ENCODE peak calls at places on chromosomes 16 and 17, in nine cellular contexts. One of them, this sample, is unnamed.

GRCh38 chr17:38922538-38923291 is 2.7 kb upstream of the LASP1NB start:
- DNase-seq in EL: peak; percentile 72
- DNase-seq in nephron progenitor cell: no peak
- DNase-seq in T-helper 9 cell: no peak
- DNase-seq in lower lobe of right lung: no peak
- DNase-seq in NCI-H446 treated with DMSO at 0.1 percent for 48 hours: peak; percentile 66
- DNase-seq in kidney tubule cell: peak; percentile 44
- DNase-seq in CD8-positive, alpha-beta memory T cell: no peak
- DNase-seq in C1 segment of cervical spinal cord: peak; percentile 22
- DNase-seq in this sample: peak; percentile 53

GRCh38 chr16:10728035-10728462 is 15.6 kb upstream of the NUBP1 start:
- DNase-seq in EL: no peak
- DNase-seq in nephron progenitor cell: no peak
- DNase-seq in T-helper 9 cell: no peak
- DNase-seq in lower lobe of right lung: no peak
- DNase-seq in NCI-H446 treated with DMSO at 0.1 percent for 48 hours: no peak
- DNase-seq in kidney tubule cell: no peak
- DNase-seq in CD8-positive, alpha-beta memory T cell: no peak
- DNase-seq in C1 segment of cervical spinal cord: no peak
- DNase-seq in this sample: no peak

GRCh38 chr16:23835390-23836077 is at the start of gene PRKCB:
- DNase-seq in EL: peak; percentile 3
- DNase-seq in nephron progenitor cell: peak; percentile 94
- DNase-seq in T-helper 9 cell: peak; percentile 88
- DNase-seq in lower lobe of right lung: peak; percentile 89
- DNase-seq in NCI-H446 treated with DMSO at 0.1 percent for 48 hours: no peak
- DNase-seq in kidney tubule cell: peak; percentile 34
- DNase-seq in CD8-positive, alpha-beta memory T cell: peak; percentile 88
- DNase-seq in C1 segment of cervical spinal cord: peak; percentile 73
- DNase-seq in this sample: peak; percentile 93

GRCh38 chr16:55145771-55146603 is 178.0 kb upstream of the IRX6 start:
- DNase-seq in EL: no peak
- DNase-seq in nephron progenitor cell: no peak
- DNase-seq in T-helper 9 cell: no peak
- DNase-seq in lower lobe of right lung: no peak
- DNase-seq in NCI-H446 treated with DMSO at 0.1 percent for 48 hours: no peak
- DNase-seq in kidney tubule cell: no peak
- DNase-seq in CD8-positive, alpha-beta memory T cell: no peak
- DNase-seq in C1 segment of cervical spinal cord: no peak
- DNase-seq in this sample: no peak

GRCh38 chr16:77569406-77569805 is 134.6 kb upstream of the ADAMTS18 start:
- DNase-seq in EL: no peak
- DNase-seq in nephron progenitor cell: no peak
- DNase-seq in T-helper 9 cell: no peak
- DNase-seq in lower lobe of right lung: no peak
- DNase-seq in NCI-H446 treated with DMSO at 0.1 percent for 48 hours: no peak
- DNase-seq in kidney tubule cell: no peak
- DNase-seq in CD8-positive, alpha-beta memory T cell: no peak
- DNase-seq in C1 segment of cervical spinal cord: no peak
- DNase-seq in this sample: no peak

GRCh38 chr16:31142109-31143035 is 6.8 kb upstream of the PRSS8 start:
- DNase-seq in EL: peak; percentile 99
- DNase-seq in nephron progenitor cell: peak; percentile 100
- DNase-seq in T-helper 9 cell: peak; percentile 92
- DNase-seq in lower lobe of right lung: peak; percentile 100
- DNase-seq in NCI-H446 treated with DMSO at 0.1 percent for 48 hours: peak; percentile 96
- DNase-seq in kidney tubule cell: peak; percentile 99
- DNase-seq in CD8-positive, alpha-beta memory T cell: peak; percentile 96
- DNase-seq in C1 segment of cervical spinal cord: peak; percentile 98
- DNase-seq in this sample: peak; percentile 100

GRCh38 chr16:868386-868755 is 67.8 kb upstream of the GNG13 start:
- DNase-seq in EL: no peak
- DNase-seq in nephron progenitor cell: no peak
- DNase-seq in T-helper 9 cell: no peak
- DNase-seq in lower lobe of right lung: peak; percentile 25
- DNase-seq in NCI-H446 treated with DMSO at 0.1 percent for 48 hours: no peak
- DNase-seq in kidney tubule cell: no peak
- DNase-seq in CD8-positive, alpha-beta memory T cell: no peak
- DNase-seq in C1 segment of cervical spinal cord: no peak
- DNase-seq in this sample: no peak

GRCh38 chr17:19729900-19730299 is 13.5 kb upstream of the SLC47A2 start:
- DNase-seq in EL: no peak
- DNase-seq in nephron progenitor cell: no peak
- DNase-seq in T-helper 9 cell: no peak
- DNase-seq in lower lobe of right lung: no peak
- DNase-seq in NCI-H446 treated with DMSO at 0.1 percent for 48 hours: no peak
- DNase-seq in kidney tubule cell: no peak
- DNase-seq in CD8-positive, alpha-beta memory T cell: no peak
- DNase-seq in C1 segment of cervical spinal cord: no peak
- DNase-seq in this sample: no peak

GRCh38 chr16:49505556-49505955 is 132.0 kb downstream of the C16orf78 start:
- DNase-seq in EL: no peak
- DNase-seq in nephron progenitor cell: no peak
- DNase-seq in T-helper 9 cell: no peak
- DNase-seq in lower lobe of right lung: peak; percentile 21
- DNase-seq in NCI-H446 treated with DMSO at 0.1 percent for 48 hours: no peak
- DNase-seq in kidney tubule cell: no peak
- DNase-seq in CD8-positive, alpha-beta memory T cell: no peak
- DNase-seq in C1 segment of cervical spinal cord: no peak
- DNase-seq in this sample: no peak

GRCh38 chr16:58543685-58544084 is 28.4 kb downstream of the SETD6 start:
- DNase-seq in EL: no peak
- DNase-seq in nephron progenitor cell: no peak
- DNase-seq in T-helper 9 cell: no peak
- DNase-seq in lower lobe of right lung: no peak
- DNase-seq in NCI-H446 treated with DMSO at 0.1 percent for 48 hours: no peak
- DNase-seq in kidney tubule cell: no peak
- DNase-seq in CD8-positive, alpha-beta memory T cell: no peak
- DNase-seq in C1 segment of cervical spinal cord: no peak
- DNase-seq in this sample: no peak

GRCh38 chr17:228223-228615 is 46.8 kb upstream of the DOC2B start:
- DNase-seq in EL: no peak
- DNase-seq in nephron progenitor cell: no peak
- DNase-seq in T-helper 9 cell: no peak
- DNase-seq in lower lobe of right lung: no peak
- DNase-seq in NCI-H446 treated with DMSO at 0.1 percent for 48 hours: no peak
- DNase-seq in kidney tubule cell: no peak
- DNase-seq in CD8-positive, alpha-beta memory T cell: no peak
- DNase-seq in C1 segment of cervical spinal cord: no peak
- DNase-seq in this sample: no peak

GRCh38 chr16:69762843-69763556 is 868 bp downstream of the WWP2 start:
- DNase-seq in EL: peak; percentile 32
- DNase-seq in nephron progenitor cell: no peak
- DNase-seq in T-helper 9 cell: no peak
- DNase-seq in lower lobe of right lung: no peak
- DNase-seq in NCI-H446 treated with DMSO at 0.1 percent for 48 hours: no peak
- DNase-seq in kidney tubule cell: peak; percentile 58
- DNase-seq in CD8-positive, alpha-beta memory T cell: peak; percentile 31
- DNase-seq in C1 segment of cervical spinal cord: no peak
- DNase-seq in this sample: no peak

GRCh38 chr17:82287849-82288601 is 14.5 kb upstream of the CSNK1D start:
- DNase-seq in EL: peak; percentile 86
- DNase-seq in nephron progenitor cell: no peak
- DNase-seq in T-helper 9 cell: no peak
- DNase-seq in lower lobe of right lung: peak; percentile 93
- DNase-seq in NCI-H446 treated with DMSO at 0.1 percent for 48 hours: no peak
- DNase-seq in kidney tubule cell: peak; percentile 96
- DNase-seq in CD8-positive, alpha-beta memory T cell: no peak
- DNase-seq in C1 segment of cervical spinal cord: no peak
- DNase-seq in this sample: no peak

GRCh38 chr16:28321700-28322411 is 29.5 kb downstream of the SBK1 start:
- DNase-seq in EL: peak; percentile 20
- DNase-seq in nephron progenitor cell: peak; percentile 67
- DNase-seq in T-helper 9 cell: peak; percentile 16
- DNase-seq in lower lobe of right lung: no peak
- DNase-seq in NCI-H446 treated with DMSO at 0.1 percent for 48 hours: no peak
- DNase-seq in kidney tubule cell: peak; percentile 26
- DNase-seq in CD8-positive, alpha-beta memory T cell: no peak
- DNase-seq in C1 segment of cervical spinal cord: no peak
- DNase-seq in this sample: peak; percentile 79

GRCh38 chr16:12096828-12097522 is 120.4 kb downstream of the SNX29 start:
- DNase-seq in EL: no peak
- DNase-seq in nephron progenitor cell: no peak
- DNase-seq in T-helper 9 cell: no peak
- DNase-seq in lower lobe of right lung: no peak
- DNase-seq in NCI-H446 treated with DMSO at 0.1 percent for 48 hours: no peak
- DNase-seq in kidney tubule cell: no peak
- DNase-seq in CD8-positive, alpha-beta memory T cell: no peak
- DNase-seq in C1 segment of cervical spinal cord: no peak
- DNase-seq in this sample: no peak

GRCh38 chr16:13083687-13084086 is 182.3 kb downstream of the SHISA9 start:
- DNase-seq in EL: no peak
- DNase-seq in nephron progenitor cell: no peak
- DNase-seq in T-helper 9 cell: no peak
- DNase-seq in lower lobe of right lung: no peak
- DNase-seq in NCI-H446 treated with DMSO at 0.1 percent for 48 hours: peak; percentile 63
- DNase-seq in kidney tubule cell: peak; percentile 50
- DNase-seq in CD8-positive, alpha-beta memory T cell: no peak
- DNase-seq in C1 segment of cervical spinal cord: no peak
- DNase-seq in this sample: no peak

GRCh38 chr16:87170310-87170709 is 146.9 kb downstream of the C16orf95 start:
- DNase-seq in EL: no peak
- DNase-seq in nephron progenitor cell: no peak
- DNase-seq in T-helper 9 cell: no peak
- DNase-seq in lower lobe of right lung: no peak
- DNase-seq in NCI-H446 treated with DMSO at 0.1 percent for 48 hours: no peak
- DNase-seq in kidney tubule cell: no peak
- DNase-seq in CD8-positive, alpha-beta memory T cell: no peak
- DNase-seq in C1 segment of cervical spinal cord: no peak
- DNase-seq in this sample: no peak

This sample was measured in WTC11.